ENCODE peak calls at places on chromosomes 16 and 17, in four cellular contexts. R, L, M and K are unnamed samples.

GRCh38 chr17:1511290-1511689 is 5.1 kb downstream of the INPP5K start:
- DNase-seq in R (no peak), L (no peak), M (no peak), K (no peak)

GRCh38 chr17:80948091-80948960 is 43.3 kb upstream of the CHMP6 start:
- DNase-seq in R (no peak), L (no peak), M (no peak), K (no peak)

GRCh38 chr16:30658731-30659506 is 688 bp downstream of the FBRS start:
- DNase-seq in R (peak; percentile 99), L (peak; percentile 96), M (no peak), K (peak; percentile 83)

GRCh38 chr17:15351925-15352324 is 10.5 kb upstream of the TEKT3 start:
- DNase-seq in R (no peak), L (peak; percentile 39), M (no peak), K (no peak)

GRCh38 chr17:73600103-73600871 is 44.0 kb downstream of the SDK2 start:
- DNase-seq in R (no peak), L (no peak), M (no peak), K (peak; percentile 19)

GRCh38 chr16:61891460-61891859 is 144.8 kb downstream of the CDH8 start:
- DNase-seq in R (no peak), L (no peak), M (no peak), K (no peak)

GRCh38 chr16:68147438-68147837 is 62.3 kb downstream of the NFATC3 start:
- DNase-seq in R (no peak), L (no peak), M (no peak), K (no peak)

GRCh38 chr16:3759736-3760135 is 42.4 kb upstream of the TRAP1 start:
- DNase-seq in R (no peak), L (no peak), M (no peak), K (no peak)

GRCh38 chr16:50280932-50281331 is 14.6 kb downstream of the ADCY7 start:
- DNase-seq in R (no peak), L (no peak), M (no peak), K (no peak)

GRCh38 chr16:78816499-78817441 is 717.3 kb downstream of the WWOX start:
- DNase-seq in R (no peak), L (no peak), M (no peak), K (no peak)

GRCh38 chr16:22161999-22162657 is at the start of gene SDR42E2:
- DNase-seq in R (no peak), L (no peak), M (no peak), K (no peak)

GRCh38 chr17:18033442-18034099 is 5.4 kb downstream of the ATPAF2 start:
- DNase-seq in R (peak; percentile 89), L (peak; percentile 63), M (peak; percentile 68), K (peak; percentile 72)

GRCh38 chr17:67830440-67830839 is 5.1 kb downstream of the BPTF start:
- DNase-seq in R (no peak), L (no peak), M (no peak), K (no peak)

GRCh38 chr17:82892869-82893565 is 53.2 kb upstream of the ZNF750 start:
- DNase-seq in R (no peak), L (no peak), M (no peak), K (no peak)

GRCh38 chr17:57751971-57752905 is 7.1 kb upstream of the CCDC182 start:
- DNase-seq in R (no peak), L (no peak), M (no peak), K (no peak)

GRCh38 chr17:77837917-77838316 is 120.6 kb upstream of the TNRC6C start:
- DNase-seq in R (no peak), L (no peak), M (no peak), K (no peak)

GRCh38 chr17:77356109-77356689 is 215.4 kb downstream of the SEC14L1 start:
- DNase-seq in R (no peak), L (no peak), M (no peak), K (no peak)

GRCh38 chr17:34760931-34761500 is 181.6 kb downstream of the TMEM132E start:
- DNase-seq in R (no peak), L (no peak), M (no peak), K (no peak)

GRCh38 chr17:72400863-72401262 is 280.0 kb downstream of the SOX9 start:
- DNase-seq in R (no peak), L (no peak), M (no peak), K (no peak)

GRCh38 chr16:57736419-57737281 is 1.1 kb downstream of the KATNB1 start:
- DNase-seq in R (peak; percentile 26), L (peak; percentile 71), M (no peak), K (peak; percentile 30)

GRCh38 chr16:86618431-86619262 is 40.3 kb downstream of the FOXL1 start:
- DNase-seq in R (no peak), L (peak; percentile 8), M (no peak), K (no peak)
- H3K4me3 ChIP-seq in R (no peak overlapping the region), L (peak overlapping the region; percentile 44), M (peak overlapping the region; percentile 53), K (no peak overlapping the region)

GRCh38 chr16:9050102-9050830 is 41.2 kb upstream of the HAPSTR1 start:
- DNase-seq in R (peak; percentile 45), L (no peak), M (no peak), K (no peak)
- H3K4me3 ChIP-seq in R (no peak overlapping the region), L (no peak overlapping the region), M (no peak overlapping the region), K (no peak overlapping the region)

GRCh38 chr16:73166394-73166971 is 118.6 kb upstream of the ZFHX3 start:
- DNase-seq in R (no peak), L (no peak), M (no peak), K (no peak)
- H3K4me3 ChIP-seq in R (no peak overlapping the region), L (peak overlapping the region; percentile 26), M (no peak overlapping the region), K (no peak overlapping the region)

DNA sequence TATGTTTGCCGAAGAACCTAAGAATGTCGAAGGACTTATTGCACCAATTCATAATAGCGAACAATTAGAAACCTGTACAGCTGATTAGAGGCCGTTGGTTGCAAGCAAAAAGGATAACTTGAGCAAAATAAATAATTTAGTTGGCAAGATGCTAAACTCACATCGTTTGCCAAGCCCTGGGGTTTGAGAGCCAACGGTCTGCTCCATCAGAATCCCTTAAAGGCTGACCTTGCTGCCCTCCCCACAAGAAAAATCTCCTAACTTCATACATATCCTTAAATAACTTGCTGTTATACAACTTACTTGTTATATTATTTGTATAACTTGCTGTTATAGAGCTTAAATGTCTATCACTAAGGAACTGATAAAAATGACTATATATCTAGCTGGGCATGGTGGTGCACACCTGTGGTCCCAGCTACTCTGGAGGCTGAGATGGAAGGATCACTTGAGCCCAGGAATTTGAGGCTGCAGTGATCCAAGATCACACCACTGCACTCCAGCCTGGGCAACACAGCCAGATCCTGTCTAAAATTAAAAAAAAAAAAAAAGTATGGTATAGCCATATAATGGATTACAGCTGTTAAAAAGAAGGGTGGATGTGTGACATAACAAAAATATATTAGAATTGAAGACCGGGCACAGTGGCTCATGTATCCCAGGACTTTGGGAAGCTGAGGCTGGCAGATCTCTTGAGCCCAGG is 1.9 kb upstream of the TRIM37 start:
- DNase-seq in R (no peak), L (no peak), M (no peak), K (no peak)
- H3K4me3 ChIP-seq in R (no peak overlapping the region), L (no peak overlapping the region), M (no peak overlapping the region), K (no peak overlapping the region)

GRCh38 chr16:89443727-89444084 is 46.7 kb downstream of the ANKRD11 start:
- DNase-seq in R (no peak), L (no peak), M (no peak), K (no peak)

GRCh38 chr16:89442588-89442987 is 47.8 kb downstream of the ANKRD11 start:
- DNase-seq in R (no peak), L (no peak), M (no peak), K (no peak)

GRCh38 chr16:89445166-89445565 is 45.2 kb downstream of the ANKRD11 start:
- DNase-seq in R (no peak), L (no peak), M (no peak), K (no peak)

GRCh38 chr16:89442990-89443726 is 47.2 kb downstream of the ANKRD11 start:
- DNase-seq in R (no peak), L (no peak), M (no peak), K (no peak)

DNA sequence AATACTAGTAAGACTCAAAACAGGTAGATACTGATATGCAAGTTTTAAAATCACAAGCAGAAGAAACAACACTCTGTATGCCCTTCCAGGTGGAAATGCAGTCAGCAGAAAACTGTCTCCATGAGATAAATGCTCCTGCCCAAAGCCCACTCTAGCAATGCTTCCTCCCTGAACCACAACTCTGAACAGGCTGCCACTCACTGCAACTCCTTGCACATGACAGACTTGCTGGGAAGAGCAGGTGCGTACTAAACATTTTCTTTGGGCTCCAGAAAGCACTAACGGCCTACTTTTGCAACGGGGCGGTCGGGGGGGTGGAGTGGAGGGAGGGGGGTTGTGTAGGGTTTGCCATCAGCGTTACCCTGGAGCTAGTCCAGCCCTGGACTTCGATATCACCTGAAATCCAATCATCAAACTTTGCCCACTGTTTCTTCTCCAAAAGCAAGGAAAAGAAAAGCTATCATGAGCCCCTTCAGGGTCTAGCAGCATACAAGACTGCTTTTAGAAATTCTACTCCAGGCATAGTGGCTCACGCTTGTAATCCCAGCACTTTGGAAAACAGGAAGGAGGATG is 46.1 kb downstream of the ANKRD11 start:
- DNase-seq in R (no peak), L (no peak), M (no peak), K (no peak)
- H3K4me3 ChIP-seq in R (no peak overlapping the region), L (no peak overlapping the region), M (no peak overlapping the region), K (no peak overlapping the region)

GRCh38 chr16:2691491-2692248 is 9.3 kb downstream of the KCTD5 start:
- DNase-seq in R (no peak), L (no peak), M (no peak), K (no peak)

GRCh38 chr16:2686912-2687507 is 4.7 kb downstream of the KCTD5 start:
- DNase-seq in R (peak; percentile 91), L (no peak), M (no peak), K (no peak)

GRCh38 chr16:2690852-2691251 is 8.5 kb downstream of the KCTD5 start:
- DNase-seq in R (no peak), L (no peak), M (no peak), K (no peak)

GRCh38 chr16:2689968-2690830 is 7.9 kb downstream of the KCTD5 start:
- DNase-seq in R (no peak), L (no peak), M (no peak), K (no peak)

DNA sequence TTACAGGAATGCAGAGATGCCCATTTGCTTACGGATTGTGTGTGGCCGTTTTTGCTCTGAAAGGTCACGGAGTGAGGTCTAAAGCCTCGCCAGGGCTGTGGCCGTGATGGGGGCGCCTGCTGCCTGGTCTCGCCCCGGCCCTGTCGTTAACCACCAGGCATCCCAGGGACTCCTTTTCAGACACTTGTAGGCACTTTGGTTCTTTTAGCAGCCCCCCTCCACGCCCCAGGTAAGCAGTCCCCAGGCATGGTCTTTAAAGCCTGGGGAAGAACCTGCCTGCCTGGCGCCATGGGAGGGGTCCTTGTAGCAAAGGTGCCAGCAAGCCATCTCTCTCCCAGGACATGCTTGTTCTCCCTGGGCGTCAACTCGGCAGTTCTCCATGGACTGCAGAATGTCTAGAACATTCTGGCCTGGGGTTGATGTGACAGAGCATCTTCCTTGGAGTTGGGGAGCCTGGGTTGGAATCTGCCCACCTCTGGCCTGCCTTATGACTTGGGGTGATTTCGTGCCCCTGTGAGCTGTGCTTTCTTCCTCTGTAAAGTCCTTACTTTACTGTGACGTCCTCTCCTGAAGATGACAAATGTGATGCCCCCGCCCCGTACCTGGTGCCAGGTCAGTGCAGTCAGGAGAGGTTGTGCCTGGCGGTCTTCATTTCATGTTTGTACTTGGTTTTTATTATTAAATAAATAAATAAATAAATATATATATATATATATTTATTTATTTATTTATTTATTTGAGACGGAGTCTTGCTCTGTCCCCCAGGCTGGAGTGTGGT is 5.4 kb downstream of the KCTD5 start:
- DNase-seq in R (no peak), L (no peak), M (no peak), K (no peak)
- H3K4me3 ChIP-seq in R (peak overlapping the region; percentile 48), L (no peak overlapping the region), M (no peak overlapping the region), K (no peak overlapping the region)